ENCODE peak calls at places on chromosomes 7 and 10, in seven cellular contexts. F, J, V, B, T, Y and K are unnamed samples.

GRCh38 chr10:100567249-100567648 is 31.5 kb downstream of the HIF1AN start:
- DNase-seq in F (no peak), T (no peak), V (no peak), B (no peak), Y (no peak), J (no peak), K (no peak)

GRCh38 chr10:92690211-92691041 is 671 bp downstream of the HHEX start:
- DNase-seq in V (peak), F (peak), J (no peak), Y (peak), T (peak), B (peak), K (no peak)

GRCh38 chr10:76126607-76127190 is 695.3 kb downstream of the LRMDA start:
- DNase-seq in J (no peak), Y (no peak), B (no peak), T (peak), F (no peak), V (peak), K (no peak)

GRCh38 chr10:83881647-83882046 is 257.7 kb upstream of the GHITM start:
- DNase-seq in T (no peak), J (peak), V (no peak), Y (no peak), F (no peak), B (no peak), K (no peak)

GRCh38 chr10:77890097-77890496 is 36.5 kb downstream of the DLG5 start:
- DNase-seq in V (no peak), T (no peak), J (no peak), B (peak), F (no peak), Y (no peak), K (no peak)

GRCh38 chr7:131007439-131008330 is 273.7 kb upstream of the KLF14 start:
- DNase-seq in Y (peak), T (peak), F (peak), J (peak), B (peak), V (peak), K (peak)

GRCh38 chr10:6053816-6054581 is 8.2 kb downstream of the IL2RA start:
- DNase-seq in F (no peak), J (no peak), Y (peak), B (no peak), V (no peak), T (no peak), K (no peak)

GRCh38 chr7:5596046-5596895 is 172.6 kb upstream of the TNRC18 start:
- DNase-seq in J (no peak), V (peak), T (peak), B (no peak), F (peak), Y (peak), K (peak)

GRCh38 chr7:30134523-30135270 is at the start of gene MTURN:
- DNase-seq in T (peak), F (peak), V (peak), Y (peak), J (peak), B (peak), K (peak)

GRCh38 chr7:30910369-30911073 is 1.1 kb upstream of the AQP1 start:
- DNase-seq in J (no peak), V (peak), T (no peak), B (no peak), F (no peak), Y (no peak), K (no peak)

GRCh38 chr10:87935290-87936141 is 72.1 kb downstream of the PTEN start:
- DNase-seq in V (no peak), T (peak), Y (no peak), F (no peak), B (no peak), J (no peak), K (no peak)

GRCh38 chr10:43239756-43240155 is 27.1 kb downstream of the RASGEF1A start:
- DNase-seq in T (no peak), V (no peak), B (no peak), Y (no peak), F (no peak), J (no peak), K (no peak)

GRCh38 chr7:122304604-122304975 is at the start of gene FEZF1:
- DNase-seq in J (peak), F (peak), Y (no peak), T (no peak), B (peak), V (no peak), K (no peak)

GRCh38 chr7:96174812-96175211 is 147.1 kb downstream of the SLC25A13 start:
- DNase-seq in J (no peak), F (no peak), T (no peak), Y (no peak), B (no peak), V (no peak), K (no peak)

GRCh38 chr7:128266891-128267839 is 26.1 kb downstream of the LEP start:
- DNase-seq in J (peak), B (peak), Y (no peak), F (peak), V (no peak), T (peak), K (peak)

GRCh38 chr10:69446650-69447151 is 4.6 kb upstream of the TSPAN15 start:
- DNase-seq in J (no peak), Y (no peak), T (peak), B (peak), V (no peak), F (peak), K (no peak)